ENCODE peak calls at places on chromosomes 13 and 19, in eight cellular contexts. C is NCI-H1092, A is NCI-H2227 treated with DMSO at 0.1 percent for 48 hours, R is T-helper 1 cell, V is A549, J is AG10803, L is WTC11, O is posterior vena cava. W is an unnamed sample.

GRCh38 chr19:14411161-14411560 is 8.0 kb downstream of the DDX39A start:
- DNase-seq in C (no peak), A (no peak), R (no peak), V (no peak), J (no peak), L (no peak), O (no peak), W (no peak)

GRCh38 chr13:48653074-48654054 is at the start of gene CYSLTR2:
- DNase-seq in C (no peak), A (peak; percentile 85), R (peak; percentile 72), V (no peak), J (peak; percentile 34), L (no peak), O (no peak), W (no peak)

GRCh38 chr19:44807652-44808462 is 1.0 kb upstream of the BCAM start:
- DNase-seq in C (peak; percentile 2), A (no peak), R (no peak), V (peak; percentile 82), J (peak; percentile 25), L (peak; percentile 89), O (no peak), W (peak; percentile 61)

GRCh38 chr19:32642771-32643170 is 32.2 kb downstream of the ANKRD27 start:
- DNase-seq in C (no peak), A (no peak), R (peak; percentile 71), V (no peak), J (no peak), L (no peak), O (no peak), W (no peak)

GRCh38 chr19:38899447-38900219 is at the start of the genes NFKBIB and SIRT2:
- DNase-seq in C (peak; percentile 97), A (peak; percentile 100), R (peak; percentile 100), V (peak; percentile 100), J (peak; percentile 99), L (peak; percentile 99), O (peak; percentile 100), W (peak; percentile 98)

GRCh38 chr13:73870036-73870741 is 264.0 kb downstream of the KLF12 start:
- DNase-seq in C (no peak), A (no peak), R (no peak), V (no peak), J (peak; percentile 29), L (no peak), O (no peak), W (no peak)

GRCh38 chr19:6126335-6126974 is 9.0 kb upstream of the ACSBG2 start:
- DNase-seq in C (peak; percentile 21), A (peak; percentile 6), R (peak; percentile 49), V (peak; percentile 62), J (peak; percentile 67), L (no peak), O (no peak), W (peak; percentile 41)

GRCh38 chr19:41926861-41927809 is 1.1 kb downstream of the ERFL start:
- DNase-seq in C (no peak), A (no peak), R (no peak), V (no peak), J (no peak), L (no peak), O (no peak), W (no peak)

GRCh38 chr19:41936416-41936850 is 8.2 kb upstream of the ERFL start:
- DNase-seq in C (no peak), A (no peak), R (no peak), V (no peak), J (peak; percentile 39), L (no peak), O (no peak), W (peak; percentile 72)

W was measured in AG20443.